ENCODE peak calls at places on chromosomes 12 and 14, in four cellular contexts. G is activated T-cell treated with anti-CD3 and anti-CD28 coated beads for 1 hour; R is activated CD8-positive, alpha-beta memory T cell treated with anti-CD3 and anti-CD28 coated beads for 4 hours; M is stimulated activated CD4-positive, alpha-beta T cell treated with anti-CD3 and anti-CD28 coated beads, Interleukin-2, amount 100 ng/mL, for 48 hours. D is an unnamed sample.
A peak's percentile ranks its signal among the peaks of the same experiment; 100 is the strongest.

GRCh38 chr14:101687756-101688546 is 73.6 kb upstream of the PPP2R5C start:
- DNase-seq in R (no peak), M (no peak), G (no peak), D (no peak)

GRCh38 chr12:68162374-68162773 is 2.8 kb upstream of the IFNG start:
- DNase-seq in M (no peak), R (no peak), G (no peak), D (no peak)

GRCh38 chr12:127113945-127114344 is 1153.0 kb upstream of the TMEM132C start:
- DNase-seq in R (no peak), G (no peak), M (no peak), D (no peak)

GRCh38 chr12:3101309-3102022 is 24.3 kb downstream of the TSPAN9 start:
- DNase-seq in M (no peak), R (no peak), G (no peak), D (no peak)

GRCh38 chr12:118188690-118189371 is 52.9 kb downstream of the PEBP1 start:
- DNase-seq in G (no peak), M (no peak), R (no peak), D (no peak)

GRCh38 chr12:94762943-94763342 is 112.6 kb upstream of the TMCC3 start:
- DNase-seq in R (no peak), G (no peak), M (no peak), D (no peak)

GRCh38 chr12:108629156-108629555 is 4.5 kb downstream of the SELPLG start:
- DNase-seq in R (no peak), M (no peak), G (no peak), D (no peak)

GRCh38 chr12:120234643-120235368 is 30.7 kb downstream of the PXN start:
- DNase-seq in M (no peak), R (no peak), G (no peak), D (no peak)

GRCh38 chr12:59700145-59700435 is 104.3 kb downstream of the SLC16A7 start:
- DNase-seq in M (no peak), R (no peak), G (no peak), D (no peak)

GRCh38 chr12:45725631-45726593 is 3.6 kb upstream of the ARID2 start:
- DNase-seq in R (no peak), G (no peak), M (no peak), D (peak; percentile 54)

GRCh38 chr12:108972226-108972757 is 48.6 kb downstream of the SVOP start:
- DNase-seq in G (no peak), R (no peak), M (no peak), D (no peak)

GRCh38 chr14:69719501-69719951 is 47.4 kb upstream of the SRSF5 start:
- DNase-seq in M (no peak), R (no peak), G (no peak), D (no peak)

GRCh38 chr12:38162708-38163441 is 153.7 kb upstream of the ALG10B start:
- DNase-seq in M (no peak), R (no peak), G (no peak), D (no peak)

GRCh38 chr14:89366580-89367448 is 50.2 kb downstream of the FOXN3 start:
- DNase-seq in R (no peak), G (no peak), M (no peak), D (no peak)

GRCh38 chr14:68333265-68333664 is 459.6 kb downstream of the ZFP36L1 start:
- DNase-seq in M (no peak), R (no peak), G (no peak), D (no peak)

GRCh38 chr12:131944601-131945251 is 5.0 kb upstream of the EP400 start:
- DNase-seq in R (no peak), G (no peak), M (no peak), D (no peak)

GRCh38 chr12:13182881-13183280 is 13.6 kb upstream of the EMP1 start:
- DNase-seq in R (no peak), G (no peak), M (no peak), D (no peak)

GRCh38 chr14:63045612-63046320 is 508 bp upstream of the KCNH5 start:
- DNase-seq in G (no peak), R (no peak), M (no peak), D (no peak)

GRCh38 chr12:57091633-57092528 is 3.0 kb downstream of the NAB2 start:
- DNase-seq in M (no peak), G (no peak), R (no peak), D (no peak)

GRCh38 chr14:26636571-26636970 is 38.7 kb upstream of the NOVA1 start:
- DNase-seq in M (no peak), G (no peak), R (no peak), D (no peak)

GRCh38 chr12:45122776-45123380 is 72.0 kb upstream of the DBX2 start:
- DNase-seq in G (no peak), M (no peak), R (no peak), D (no peak)

GRCh38 chr12:104682790-104683279 is 226.1 kb downstream of the CHST11 start:
- DNase-seq in M (peak; percentile 63), G (peak; percentile 45), R (peak; percentile 59), D (peak; percentile 36)

GRCh38 chr14:93207468-93208308 is 632 bp downstream of the UBR7 start:
- DNase-seq in G (no peak), R (no peak), M (no peak), D (no peak)